ENCODE peak calls at places on chromosomes 11 and 22, in four cellular contexts. Y is stimulated activated CD8-positive, alpha-beta memory T cell treated with anti-CD3 and anti-CD28 coated beads, Interleukin-2, amount 100 ng/mL, for 1 hour; D is activated CD4-positive, alpha-beta T cell treated with anti-CD3 and anti-CD28 coated beads for 24 hours; V is ACHN. Z is an unnamed sample.

GRCh38 chr11:44484211-44484610 is 81.3 kb upstream of the CD82 start:
- DNase-seq in V (peak; percentile 29), D (no peak), Y (no peak), Z (no peak)

GRCh38 chr11:47233051-47233450 is 15.6 kb downstream of the ACP2 start:
- DNase-seq in V (no peak), D (no peak), Y (no peak), Z (no peak)

GRCh38 chr11:26286472-26287066 is 45.4 kb upstream of the ANO3 start:
- DNase-seq in Y (no peak), V (peak; percentile 1), D (no peak), Z (no peak)

GRCh38 chr22:46443850-46444389 is 93.5 kb downstream of the CELSR1 start:
- DNase-seq in V (no peak), Y (no peak), D (no peak), Z (peak; percentile 78)

GRCh38 chr11:66546368-66546965 is at the start of gene ACTN3:
- DNase-seq in D (no peak), Y (no peak), V (no peak), Z (no peak)

GRCh38 chr11:61075891-61076290 is 26.4 kb upstream of the CD5 start:
- DNase-seq in V (peak; percentile 33), D (no peak), Y (no peak), Z (no peak)

GRCh38 chr22:36386351-36386899 is 1.3 kb downstream of the MYH9 start:
- DNase-seq in Y (no peak), D (peak; percentile 49), V (peak; percentile 80), Z (peak; percentile 79)

GRCh38 chr22:20507253-20508066 is at the start of gene MED15:
- DNase-seq in Y (peak; percentile 77), D (peak; percentile 86), V (peak; percentile 91), Z (peak; percentile 95)

GRCh38 chr11:59284773-59285129 is 72.0 kb upstream of the MPEG1 start:
- DNase-seq in Y (no peak), D (no peak), V (no peak), Z (no peak)

GRCh38 chr11:99671808-99672409 is 651.2 kb downstream of the CNTN5 start:
- DNase-seq in V (no peak), Y (no peak), D (no peak), Z (no peak)

GRCh38 chr11:5225480-5225871 is 1.4 kb downstream of the HBB start:
- DNase-seq in D (no peak), V (no peak), Y (no peak), Z (no peak)

GRCh38 chr11:124612045-124612444 is 817 bp downstream of the PANX3 start:
- DNase-seq in V (no peak), Y (no peak), D (no peak), Z (no peak)

GRCh38 chr22:19549428-19549827 is 25.2 kb upstream of the CLDN5 start:
- DNase-seq in D (no peak), V (no peak), Y (no peak), Z (no peak)

GRCh38 chr22:47030881-47031627 is 268.6 kb downstream of the TBC1D22A start:
- DNase-seq in V (no peak), Y (no peak), D (no peak), Z (peak; percentile 54)

GRCh38 chr11:113411536-113411935 is 24.0 kb downstream of the ANKK1 start:
- DNase-seq in V (no peak), Y (no peak), D (no peak), Z (no peak)

GRCh38 chr11:78961938-78962701 is 387.5 kb upstream of the NARS2 start:
- DNase-seq in D (no peak), Y (no peak), V (no peak), Z (no peak)

GRCh38 chr11:95507794-95508193 is 276.8 kb upstream of the SESN3 start:
- DNase-seq in V (peak; percentile 1), D (no peak), Y (no peak), Z (no peak)

GRCh38 chr11:44973634-44974401 is 23.1 kb upstream of the TP53I11 start:
- DNase-seq in V (no peak), D (no peak), Y (no peak), Z (no peak)

GRCh38 chr22:46079861-46080821 is 70.2 kb upstream of the PPARA start:
- DNase-seq in Y (no peak), V (peak; percentile 69), D (no peak), Z (peak; percentile 74)

GRCh38 chr11:57425565-57426438 is 1.1 kb downstream of the SLC43A3 start:
- DNase-seq in V (no peak), D (no peak), Y (no peak), Z (peak; percentile 83)

GRCh38 chr11:59283825-59284772 is 71.4 kb upstream of the MPEG1 start:
- DNase-seq in V (peak; percentile 31), D (peak; percentile 19), Y (peak; percentile 16), Z (no peak)

GRCh38 chr11:93491941-93492340 is 51.2 kb downstream of the SMCO4 start:
- DNase-seq in V (no peak), D (no peak), Y (no peak), Z (no peak)

GRCh38 chr11:134762248-134763029 is 350.4 kb upstream of the B3GAT1 start:
- DNase-seq in D (no peak), V (no peak), Y (no peak), Z (no peak)

GRCh38 chr11:95991101-95991500 is 67.2 kb upstream of the MTMR2 start:
- DNase-seq in V (peak; percentile 8), D (no peak), Y (no peak), Z (no peak)